ENCODE peak calls at places on chromosomes 16 and 17, in four cellular contexts. Q is nephron progenitor cell, J is mesothelial cell of epicardium, V is progenitor cell of endocrine pancreas. I is an unnamed sample.

GRCh38 chr17:82752371-82753200 is 721 bp downstream of the TBCD start:
- DNase-seq in J (peak), Q (peak), V (no peak), I (no peak)

GRCh38 chr17:18185391-18185790 is 1.8 kb downstream of the ALKBH5 start:
- DNase-seq in Q (no peak), J (no peak), V (no peak), I (no peak)

GRCh38 chr16:7629571-7629970 is 296.9 kb downstream of the RBFOX1 start:
- DNase-seq in Q (no peak), V (no peak), J (no peak), I (no peak)

GRCh38 chr17:76343106-76343505 is 10.6 kb downstream of the PRPSAP1 start:
- DNase-seq in V (no peak), J (no peak), Q (no peak), I (no peak)

GRCh38 chr17:75549246-75550138 is 24.0 kb downstream of the LLGL2 start:
- DNase-seq in Q (peak), V (peak), J (no peak), I (no peak)

GRCh38 chr17:59572301-59572924 is 7.0 kb downstream of the DHX40 start:
- DNase-seq in J (no peak), V (no peak), Q (no peak), I (no peak)

GRCh38 chr17:36602030-36602737 is 801 bp downstream of the MRM1 start:
- DNase-seq in J (no peak), Q (no peak), V (no peak), I (no peak)

GRCh38 chr17:27321372-27321771 is 27.5 kb downstream of the WSB1 start:
- DNase-seq in J (no peak), V (no peak), Q (no peak), I (no peak)

GRCh38 chr16:17369441-17369951 is 101.3 kb downstream of the XYLT1 start:
- DNase-seq in Q (no peak), J (no peak), V (no peak), I (peak)

GRCh38 chr17:8126306-8127066 is 2.6 kb upstream of the HES7 start:
- DNase-seq in Q (peak), J (peak), V (no peak), I (no peak)

GRCh38 chr17:8105957-8106398 is 12.3 kb downstream of the ALOXE3 start:
- DNase-seq in Q (no peak), J (no peak), V (no peak), I (no peak)

GRCh38 chr16:89153848-89154271 is 17.7 kb upstream of the CDH15 start:
- DNase-seq in Q (no peak), J (no peak), V (no peak), I (no peak)

GRCh38 chr17:38566666-38567031 is 39.1 kb downstream of the SRCIN1 start:
- DNase-seq in Q (no peak), J (no peak), V (no peak), I (no peak)

GRCh38 chr16:59164461-59164860 is 430.3 kb upstream of the GOT2 start:
- DNase-seq in V (peak), Q (peak), J (peak), I (no peak)

GRCh38 chr17:67504182-67504581 is 127.1 kb downstream of the PITPNC1 start:
- DNase-seq in Q (no peak), J (no peak), V (no peak), I (no peak)

GRCh38 chr17:3977387-3977786 is 13.2 kb upstream of the ATP2A3 start:
- DNase-seq in Q (no peak), V (no peak), J (no peak), I (no peak)

GRCh38 chr16:14148569-14148968 is 77.5 kb downstream of the MRTFB start:
- DNase-seq in V (no peak), J (no peak), Q (no peak), I (no peak)

GRCh38 chr17:63774141-63774981 is at the start of gene DDX42:
- DNase-seq in V (peak), Q (peak), J (peak), I (no peak)

GRCh38 chr17:39979021-39979660 is 1.5 kb upstream of the PSMD3 start:
- DNase-seq in V (no peak), J (no peak), Q (no peak), I (no peak)

GRCh38 chr17:49361129-49361901 is 735 bp downstream of the ZNF652 start:
- DNase-seq in V (peak), J (peak), Q (no peak), I (peak)

GRCh38 chr17:60006160-60006559 is 41.6 kb upstream of the RNFT1 start:
- DNase-seq in J (no peak), V (no peak), Q (no peak), I (no peak)

GRCh38 chr17:22694362-22695227 is 1002.3 kb downstream of the KCNJ18 start:
- DNase-seq in Q (no peak), V (no peak), J (no peak), I (no peak)

GRCh38 chr17:18949566-18949965 is 2.4 kb upstream of the SLC5A10 start:
- DNase-seq in V (no peak), J (no peak), Q (no peak), I (no peak)

GRCh38 chr17:34527121-34527907 is 52.1 kb upstream of the TMEM132E start:
- DNase-seq in V (no peak), J (no peak), Q (no peak), I (no peak)

GRCh38 chr17:34533811-34534527 is 45.4 kb upstream of the TMEM132E start:
- DNase-seq in V (no peak), Q (no peak), J (no peak), I (no peak)

DNA sequence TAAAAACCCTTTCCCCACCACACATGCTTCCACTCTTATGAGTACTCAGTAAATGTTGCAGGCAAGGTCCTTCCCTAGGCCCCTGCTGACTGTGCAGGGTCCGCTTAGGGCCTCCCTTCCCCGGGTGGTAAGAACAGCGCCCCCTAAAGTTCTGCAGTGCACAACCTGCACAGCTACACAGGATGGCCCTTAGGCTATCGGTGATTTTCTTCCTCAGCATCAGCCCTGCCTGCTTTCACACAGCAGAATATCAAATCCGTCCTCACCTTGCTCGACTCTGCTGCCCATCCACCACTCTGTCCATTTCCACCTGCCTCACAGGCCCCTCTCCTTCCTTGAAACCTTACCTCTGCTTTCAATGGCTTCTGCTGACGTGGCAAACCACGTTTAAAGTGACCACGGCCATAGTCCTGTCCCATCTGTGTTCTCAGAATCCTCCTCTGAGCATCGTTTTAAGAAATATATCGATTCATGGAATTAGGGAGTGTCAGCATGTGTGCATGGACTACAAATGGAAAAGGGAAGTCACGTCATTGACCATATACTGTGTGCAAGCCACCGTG is 51.4 kb upstream of the TMEM132E start:
- DNase-seq in J (no peak), V (no peak), Q (no peak), I (no peak)
- TF ChIP-seq CTCF in J (peak), V (peak), Q (no peak), I (no peak)

GRCh38 chr16:2686912-2687507 is 4.7 kb downstream of the KCTD5 start:
- DNase-seq in Q (no peak), J (no peak), V (no peak), I (no peak)

GRCh38 chr16:2687531-2688308 is 5.4 kb downstream of the KCTD5 start:
- DNase-seq in J (no peak), Q (no peak), V (no peak), I (no peak)

GRCh38 chr16:2682209-2683021 is at the start of gene KCTD5:
- DNase-seq in J (peak), V (peak), Q (peak), I (peak)
- TF ChIP-seq CTCF in J (no peak), V (no peak), Q (no peak), I (no peak)

DNA sequence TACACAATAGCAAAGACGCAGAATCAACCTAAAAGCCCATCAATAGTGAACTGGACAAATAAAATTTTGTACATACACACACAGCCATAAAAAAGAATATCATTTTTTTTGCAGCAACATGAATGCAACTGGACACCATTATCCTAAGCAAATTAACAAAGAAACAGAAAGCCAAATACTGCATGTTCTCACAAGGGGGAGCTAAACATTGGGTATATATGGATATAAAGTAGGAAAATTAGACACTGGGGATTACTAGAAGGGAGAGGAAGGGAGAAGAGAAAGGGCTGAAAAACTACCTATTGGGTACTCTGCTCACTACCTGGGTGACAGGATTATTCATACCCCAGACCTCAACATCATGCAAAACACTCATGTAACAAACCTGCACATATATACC is 28.2 kb downstream of the ADAMTS18 start:
- DNase-seq in J (no peak), Q (no peak), V (no peak), I (no peak)
- TF ChIP-seq CTCF in J (no peak), Q (no peak), V (peak), I (no peak)

GRCh38 chr17:30805944-30806456 is 18.5 kb downstream of the CRLF3 start:
- DNase-seq in J (no peak), Q (no peak), V (no peak), I (no peak)
- TF ChIP-seq CTCF in J (no peak), Q (no peak), V (no peak), I (peak)

GRCh38 chr17:80951121-80952090 is 40.2 kb upstream of the CHMP6 start:
- DNase-seq in V (no peak), J (no peak), Q (no peak), I (no peak)

GRCh38 chr17:80948961-80949450 is 42.6 kb upstream of the CHMP6 start:
- DNase-seq in J (no peak), V (no peak), Q (no peak), I (no peak)

GRCh38 chr17:80950466-80951120 is 41.0 kb upstream of the CHMP6 start:
- DNase-seq in Q (no peak), V (no peak), J (no peak), I (no peak)

GRCh38 chr17:80948091-80948960 is 43.3 kb upstream of the CHMP6 start:
- DNase-seq in V (no peak), J (no peak), Q (no peak), I (no peak)

GRCh38 chr17:80949451-80950421 is 41.9 kb upstream of the CHMP6 start:
- DNase-seq in Q (no peak), J (no peak), V (no peak), I (no peak)
- TF ChIP-seq CTCF in Q (no peak), J (no peak), V (no peak), I (no peak)

GRCh38 chr17:29036584-29036983 is 6.4 kb upstream of the PIPOX start:
- DNase-seq in Q (no peak), V (no peak), J (no peak), I (no peak)
- TF ChIP-seq CTCF in Q (no peak), V (no peak), J (no peak), I (no peak)